ENCODE peak calls at places on chromosomes 4 and X, in nine cellular contexts. L is OCI-LY7, J is SK-N-SH, C is cardiac muscle cell, Z is ovary, R is left ventricle myocardium inferior, S is mucosa of descending colon, H is uterus, O is upper lobe of right lung. I is an unnamed sample.

GRCh38 chrX:133602881-133603280 is 187.6 kb upstream of the GPC4 start:
- DNase-seq in L (no peak), J (no peak), C (no peak), Z (no peak), R (no peak), S (no peak), H (no peak), O (no peak), I (no peak)

GRCh38 chrX:48914593-48915493 is 3.4 kb upstream of the SLC35A2 start:
- DNase-seq in L (no peak), J (no peak), C (no peak), Z (no peak), R (no peak), S (peak; percentile 40), H (no peak), O (no peak), I (no peak)

GRCh38 chr4:75715105-75715799 is 9.1 kb upstream of the USO1 start:
- DNase-seq in L (no peak), J (peak; percentile 28), C (no peak), Z (no peak), R (no peak), S (no peak), H (no peak), O (no peak), I (no peak)

GRCh38 chrX:41332408-41332987 is 1.5 kb upstream of the DDX3X start:
- DNase-seq in L (peak; percentile 33), J (no peak), C (no peak), Z (no peak), R (peak; percentile 13), S (peak; percentile 74), H (no peak), O (no peak), I (no peak)

GRCh38 chrX:53398216-53398615 is 24.2 kb downstream of the SMC1A start:
- DNase-seq in L (no peak), J (no peak), C (no peak), Z (no peak), R (no peak), S (no peak), H (no peak), O (no peak), I (no peak)

GRCh38 chrX:110056419-110056818 is 53.5 kb downstream of the TMEM164 start:
- DNase-seq in L (no peak), J (no peak), C (no peak), Z (no peak), R (no peak), S (no peak), H (no peak), O (no peak), I (no peak)

GRCh38 chrX:39519213-39519544 is 578.6 kb downstream of the BCOR start:
- DNase-seq in L (no peak), J (peak; percentile 45), C (peak; percentile 76), Z (peak; percentile 48), R (peak; percentile 15), S (no peak), H (peak; percentile 32), O (no peak), I (no peak)

GRCh38 chr4:99868126-99868596 is 26.1 kb downstream of the LAMTOR3 start:
- DNase-seq in L (no peak), J (no peak), C (peak; percentile 14), Z (no peak), R (no peak), S (no peak), H (no peak), O (no peak), I (no peak)

GRCh38 chrX:108163333-108164082 is 71.9 kb downstream of the ATG4A start:
- DNase-seq in L (no peak), J (no peak), C (no peak), Z (no peak), R (no peak), S (no peak), H (no peak), O (no peak), I (no peak)

GRCh38 chr4:152590179-152591031 is 54.5 kb upstream of the FBXW7 start:
- DNase-seq in L (no peak), J (peak; percentile 56), C (peak; percentile 97), Z (no peak), R (no peak), S (no peak), H (no peak), O (no peak), I (no peak)

GRCh38 chr4:37827802-37828321 is 1.4 kb downstream of the PGM2 start:
- DNase-seq in L (no peak), J (no peak), C (peak; percentile 8), Z (no peak), R (no peak), S (no peak), H (no peak), O (no peak), I (no peak)

GRCh38 chr4:139242511-139243051 is 37.4 kb downstream of the MGARP start:
- DNase-seq in L (no peak), J (no peak), C (peak; percentile 47), Z (no peak), R (no peak), S (no peak), H (no peak), O (no peak), I (no peak)

GRCh38 chr4:38728651-38729141 is 54.1 kb downstream of the TLR10 start:
- DNase-seq in L (no peak), J (no peak), C (no peak), Z (no peak), R (no peak), S (peak; percentile 89), H (no peak), O (peak; percentile 75), I (no peak)

GRCh38 chrX:130083107-130083490 is 27.2 kb downstream of the ELF4 start:
- DNase-seq in L (no peak), J (no peak), C (no peak), Z (no peak), R (no peak), S (no peak), H (no peak), O (no peak), I (no peak)

GRCh38 chr4:997375-998071 is 4.3 kb upstream of the SLC26A1 start:
- DNase-seq in L (no peak), J (peak; percentile 85), C (no peak), Z (no peak), R (no peak), S (peak; percentile 49), H (no peak), O (no peak), I (no peak)

GRCh38 chr4:165493359-165493758 is 114.6 kb downstream of the CPE start:
- DNase-seq in L (peak; percentile 38), J (peak; percentile 36), C (peak; percentile 88), Z (peak; percentile 34), R (peak; percentile 62), S (peak; percentile 56), H (peak; percentile 43), O (peak; percentile 81), I (no peak)
- H3K4me3 ChIP-seq in L (no peak overlapping the region), J (no peak overlapping the region), C (no peak overlapping the region), Z (no peak overlapping the region), R (peak overlapping the region; percentile 32), S (no peak overlapping the region), H (no peak overlapping the region), O (peak overlapping the region; percentile 5), I (no peak overlapping the region)

GRCh38 chr4:121026034-121026433 is 46.3 kb downstream of the NDNF start:
- DNase-seq in L (no peak), J (no peak), C (no peak), Z (no peak), R (no peak), S (no peak), H (no peak), O (no peak), I (no peak)

GRCh38 chr4:121034010-121034409 is 38.3 kb downstream of the NDNF start:
- DNase-seq in L (no peak), J (no peak), C (peak; percentile 77), Z (peak; percentile 37), R (no peak), S (no peak), H (no peak), O (no peak), I (no peak)

GRCh38 chr4:121030151-121030550 is 42.2 kb downstream of the NDNF start:
- DNase-seq in L (no peak), J (no peak), C (no peak), Z (no peak), R (no peak), S (no peak), H (no peak), O (no peak), I (no peak)

GRCh38 chr4:121025540-121025939 is 46.8 kb downstream of the NDNF start:
- DNase-seq in L (no peak), J (no peak), C (no peak), Z (no peak), R (no peak), S (no peak), H (no peak), O (no peak), I (no peak)

DNA sequence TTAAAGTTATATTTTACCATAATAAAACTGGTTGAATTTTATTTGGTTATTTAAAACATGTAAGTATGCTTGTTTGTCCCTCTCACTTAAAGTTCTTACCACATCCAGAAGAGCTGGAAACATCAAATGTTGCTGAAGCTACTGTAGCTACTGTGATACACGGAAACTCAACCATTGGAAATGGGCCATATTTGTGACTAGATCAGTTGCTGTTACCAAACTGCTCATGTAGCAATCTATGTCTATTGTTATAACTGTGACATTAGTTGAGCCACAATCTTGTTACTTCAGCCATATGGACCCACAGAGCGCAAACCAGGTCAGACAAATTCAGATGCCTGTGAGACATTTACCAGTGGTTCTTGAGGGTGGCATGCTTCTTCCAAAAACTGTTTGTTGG is 41.6 kb downstream of the NDNF start:
- DNase-seq in L (no peak), J (no peak), C (no peak), Z (no peak), R (no peak), S (no peak), H (no peak), O (no peak), I (no peak)
- TF ChIP-seq CTCF in L (no peak), J (no peak), C (no peak), Z (no peak), R (no peak), S (no peak), H (no peak), O (no peak), I (no peak)

GRCh38 chr4:41202356-41202755 is 12.0 kb downstream of the APBB2 start:
- DNase-seq in L (no peak), J (no peak), C (no peak), Z (no peak), R (no peak), S (no peak), H (no peak), O (no peak), I (no peak)
- H3K4me3 ChIP-seq in L (no peak overlapping the region), J (peak overlapping the region; percentile 18), C (no peak overlapping the region), Z (no peak overlapping the region), R (peak overlapping the region; percentile 14), S (no peak overlapping the region), H (no peak overlapping the region), O (no peak overlapping the region), I (no peak overlapping the region)

DNA sequence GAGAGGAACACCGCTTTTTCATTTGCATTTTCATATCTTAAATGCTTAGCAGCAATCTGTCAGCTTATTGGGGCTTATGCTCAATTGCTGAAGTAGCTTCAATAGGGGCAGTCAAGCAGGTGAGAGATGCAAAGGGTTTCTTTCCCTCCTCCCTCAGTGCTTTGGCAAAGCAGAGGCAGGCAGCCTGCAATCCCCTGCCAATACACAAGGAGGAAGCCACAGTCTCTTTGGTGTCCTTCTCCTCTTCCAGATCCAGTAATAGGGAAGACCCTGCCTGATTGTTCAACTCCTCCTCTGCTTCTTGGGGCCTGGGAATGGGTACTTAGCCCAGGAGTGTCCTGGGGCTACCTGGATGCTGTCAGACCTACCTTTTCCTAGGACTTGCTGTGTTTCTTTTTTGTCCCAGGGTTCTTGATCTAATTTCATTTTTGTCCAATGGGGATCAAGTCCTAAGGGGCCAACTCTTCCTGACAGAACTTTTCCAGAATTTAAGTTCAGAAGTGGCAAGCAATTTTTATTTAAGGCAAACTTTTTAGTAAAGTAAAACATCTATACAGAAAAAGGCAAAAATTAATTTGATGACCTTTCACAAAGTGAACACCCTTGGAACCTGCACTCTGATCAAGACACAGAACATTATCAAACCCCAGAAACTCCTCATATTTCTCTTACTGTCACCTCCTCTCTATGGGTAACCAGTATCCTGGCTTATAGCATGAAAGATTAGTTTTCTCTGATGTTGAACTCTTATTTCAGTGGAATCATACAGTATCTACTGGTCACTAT is 260.3 kb downstream of the PPP3CA start:
- DNase-seq in L (peak; percentile 39), J (no peak), C (no peak), Z (no peak), R (no peak), S (no peak), H (no peak), O (no peak), I (no peak)
- TF ChIP-seq CTCF in L (peak; percentile 38), J (peak; percentile 8), C (peak; percentile 17), Z (no peak), R (no peak), S (no peak), H (no peak), O (no peak), I (peak; percentile 28)

I was measured in GM12864.